ENCODE peak calls at places on chromosomes 11 and 22, in five cellular contexts. W, N, A, Q and I are unnamed samples.

GRCh38 chr11:130174642-130175041 is 15.1 kb downstream of the ST14 start:
- DNase-seq in A (no peak), N (no peak), Q (no peak), W (no peak), I (no peak)

GRCh38 chr11:73198677-73199076 is 19.4 kb upstream of the P2RY2 start:
- DNase-seq in N (no peak), Q (no peak), W (peak; percentile 86), A (no peak), I (peak; percentile 57)

GRCh38 chr22:47550524-47551437 is 788.3 kb downstream of the TBC1D22A start:
- DNase-seq in A (no peak), N (no peak), Q (no peak), W (no peak), I (no peak)

GRCh38 chr11:33266418-33267215 is 9.4 kb downstream of the HIPK3 start:
- DNase-seq in Q (no peak), A (peak; percentile 71), W (no peak), N (peak; percentile 91), I (peak; percentile 83)

GRCh38 chr22:20951932-20952380 is 15.1 kb upstream of the AIFM3 start:
- DNase-seq in W (no peak), A (no peak), Q (no peak), N (no peak), I (peak; percentile 38)

GRCh38 chr22:42608481-42609361 is 6.0 kb downstream of the POLDIP3 start:
- DNase-seq in W (peak; percentile 35), N (peak; percentile 85), Q (no peak), A (peak; percentile 81), I (peak; percentile 76)

GRCh38 chr11:113351490-113351889 is 36.1 kb upstream of the ANKK1 start:
- DNase-seq in N (no peak), A (no peak), W (no peak), Q (no peak), I (no peak)

GRCh38 chr22:38843201-38843715 is 570 bp downstream of the NPTXR start:
- DNase-seq in A (peak; percentile 69), N (peak; percentile 79), W (peak; percentile 47), Q (peak; percentile 75), I (peak; percentile 39)

GRCh38 chr22:39170825-39171622 is 18.5 kb upstream of the CBX7 start:
- DNase-seq in A (peak; percentile 64), Q (peak; percentile 86), W (peak; percentile 59), N (peak; percentile 77), I (peak; percentile 29)

GRCh38 chr22:33922268-33922667 is 2.0 kb upstream of the LARGE1 start:
- DNase-seq in N (peak; percentile 35), W (no peak), Q (no peak), A (no peak), I (no peak)

GRCh38 chr11:32580967-32581366 is 2.7 kb upstream of the EIF3M start:
- DNase-seq in N (peak; percentile 95), W (no peak), A (no peak), Q (no peak), I (peak; percentile 65)

GRCh38 chr22:42932857-42933782 is 76.0 kb upstream of the ARFGAP3 start:
- DNase-seq in W (no peak), A (no peak), N (no peak), Q (peak; percentile 71), I (no peak)

GRCh38 chr11:75273331-75273988 is 32.9 kb downstream of the TPBGL start:
- DNase-seq in N (no peak), W (no peak), A (no peak), Q (no peak), I (no peak)

GRCh38 chr11:24635588-24636290 is 138.9 kb downstream of the LUZP2 start:
- DNase-seq in W (no peak), Q (no peak), N (no peak), A (peak; percentile 4), I (peak; percentile 42)

GRCh38 chr11:121486054-121486453 is 33.3 kb upstream of the SORL1-AS1 start:
- DNase-seq in W (no peak), N (no peak), A (no peak), Q (no peak), I (no peak)

GRCh38 chr11:46895821-46896220 is 22.5 kb downstream of the LRP4 start:
- DNase-seq in Q (no peak), N (no peak), W (no peak), A (peak; percentile 35), I (no peak)

GRCh38 chr11:45657496-45658260 is 7.7 kb downstream of the CHST1 start:
- DNase-seq in A (no peak), W (no peak), N (no peak), Q (no peak), I (no peak)

GRCh38 chr22:36541831-36542391 is 12.9 kb upstream of the EIF3D start:
- DNase-seq in W (peak; percentile 98), N (peak; percentile 87), Q (no peak), A (peak; percentile 87), I (peak; percentile 94)